ENCODE peak calls at places on chromosomes 2 and 18, in four cellular contexts. O, W, K and V are unnamed samples.
A peak's percentile ranks its signal among the peaks of the same experiment; 100 is the strongest.

GRCh38 chr2:231590614-231591013 is 2.0 kb upstream of the TEX44 start:
- DNase-seq in W (no peak), O (no peak), K (no peak), V (no peak)

GRCh38 chr18:54806526-54806925 is 21.8 kb upstream of the RAB27B start:
- DNase-seq in K (no peak), W (no peak), O (no peak), V (no peak)

GRCh38 chr18:75228967-75229366 is 18.4 kb downstream of the TSHZ1 start:
- DNase-seq in O (no peak), W (no peak), K (no peak), V (no peak)

GRCh38 chr18:25282282-25282681 is 69.7 kb downstream of the ZNF521 start:
- DNase-seq in W (peak; percentile 20), K (peak; percentile 31), O (no peak), V (no peak)

GRCh38 chr2:50556934-50557575 is 474.9 kb downstream of the NRXN1 start:
- DNase-seq in W (no peak), K (no peak), O (no peak), V (no peak)

GRCh38 chr2:46803911-46804670 is 111.5 kb downstream of the MCFD2 start:
- DNase-seq in K (no peak), O (no peak), W (no peak), V (peak; percentile 57)

GRCh38 chr2:158923180-158923594 is 45.3 kb upstream of the TANC1 start:
- DNase-seq in O (no peak), W (no peak), K (no peak), V (no peak)

GRCh38 chr2:11417946-11418585 is 47.9 kb downstream of the E2F6 start:
- DNase-seq in W (no peak), K (no peak), O (no peak), V (no peak)

GRCh38 chr2:156908825-156909224 is 348.7 kb upstream of the GALNT5 start:
- DNase-seq in K (no peak), O (no peak), W (no peak), V (no peak)

GRCh38 chr2:23445450-23445868 is 60.5 kb downstream of the KLHL29 start:
- DNase-seq in W (no peak), K (no peak), O (no peak), V (no peak)

GRCh38 chr2:85133751-85134254 is 611 bp downstream of the TCF7L1 start:
- DNase-seq in W (peak; percentile 27), K (peak; percentile 42), O (peak; percentile 59), V (peak; percentile 34)

GRCh38 chr2:42492691-42493467 is 903 bp downstream of the KCNG3 start:
- DNase-seq in K (no peak), O (peak; percentile 34), W (no peak), V (no peak)

GRCh38 chr18:49944681-49945080 is 131.3 kb upstream of the ACAA2 start:
- DNase-seq in W (peak; percentile 22), K (no peak), O (no peak), V (no peak)

GRCh38 chr2:39146022-39146421 is 25.2 kb upstream of the SOS1 start:
- DNase-seq in O (no peak), W (no peak), K (no peak), V (no peak)
- H3K27ac ChIP-seq in O (no peak overlapping the region), W (no peak overlapping the region), K (no peak overlapping the region), V (no peak overlapping the region)

DNA sequence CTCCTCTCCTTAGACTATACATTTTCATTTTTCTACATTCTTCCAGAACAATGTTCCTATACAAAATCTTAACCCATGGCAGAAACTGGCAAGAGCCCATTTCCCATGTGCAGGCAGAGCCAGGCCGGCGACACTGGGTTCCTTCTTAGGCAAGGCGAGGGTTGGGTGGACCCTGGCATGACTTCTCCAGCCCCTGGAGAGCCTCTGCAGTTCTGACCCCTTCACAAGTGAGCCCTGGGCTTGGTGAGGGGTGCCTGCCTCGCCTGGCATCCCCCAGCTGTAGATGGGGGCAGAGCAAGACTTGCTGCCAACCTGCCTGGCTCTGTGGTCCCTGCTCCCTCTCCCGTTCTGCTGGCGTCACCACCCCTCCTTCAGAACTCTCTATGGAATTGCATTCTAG is 5.0 kb downstream of the GYPC start:
- DNase-seq in K (no peak), W (no peak), O (no peak), V (no peak)
- H3K27ac ChIP-seq in K (peak overlapping the region; percentile 97), W (peak overlapping the region; percentile 19), O (no peak overlapping the region), V (no peak overlapping the region)

DNA sequence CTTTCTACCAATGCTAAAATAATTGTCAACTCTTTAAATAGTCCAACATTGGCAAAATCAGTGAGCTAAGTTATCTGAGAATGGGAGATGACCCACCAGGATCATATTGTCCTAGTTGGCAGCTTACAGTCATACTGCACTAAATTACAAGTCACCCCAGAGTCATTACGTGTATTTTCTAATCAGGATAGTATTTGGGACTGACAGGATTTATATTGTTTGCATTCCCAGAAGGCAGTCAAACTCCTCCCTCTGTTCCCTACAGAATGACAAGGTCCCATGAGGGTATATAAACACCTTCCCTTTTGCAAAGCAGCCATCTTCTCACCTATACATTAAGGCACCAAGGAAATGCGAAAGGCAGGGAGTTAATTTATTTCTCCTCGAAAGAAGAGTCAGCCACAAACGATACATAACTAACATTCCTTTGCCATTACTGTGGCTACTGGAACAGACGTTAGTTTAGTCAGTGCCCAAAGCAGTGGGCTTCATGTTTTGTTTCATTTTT is 125.3 kb downstream of the ANTXR1 start:
- DNase-seq in O (no peak), K (no peak), W (no peak), V (no peak)
- H3K27ac ChIP-seq in O (no peak overlapping the region), K (no peak overlapping the region), W (no peak overlapping the region), V (peak overlapping the region; percentile 60)

GRCh38 chr2:224883172-224883516 is 159.1 kb downstream of the DOCK10 start:
- DNase-seq in O (no peak), K (no peak), W (no peak), V (no peak)
- H3K27ac ChIP-seq in O (no peak overlapping the region), K (no peak overlapping the region), W (no peak overlapping the region), V (peak overlapping the region; percentile 40)

GRCh38 chr2:198006733-198007132 is 202.3 kb downstream of the PLCL1 start:
- DNase-seq in W (no peak), K (no peak), O (no peak), V (no peak)
- H3K27ac ChIP-seq in W (no peak overlapping the region), K (no peak overlapping the region), O (no peak overlapping the region), V (no peak overlapping the region)

DNA sequence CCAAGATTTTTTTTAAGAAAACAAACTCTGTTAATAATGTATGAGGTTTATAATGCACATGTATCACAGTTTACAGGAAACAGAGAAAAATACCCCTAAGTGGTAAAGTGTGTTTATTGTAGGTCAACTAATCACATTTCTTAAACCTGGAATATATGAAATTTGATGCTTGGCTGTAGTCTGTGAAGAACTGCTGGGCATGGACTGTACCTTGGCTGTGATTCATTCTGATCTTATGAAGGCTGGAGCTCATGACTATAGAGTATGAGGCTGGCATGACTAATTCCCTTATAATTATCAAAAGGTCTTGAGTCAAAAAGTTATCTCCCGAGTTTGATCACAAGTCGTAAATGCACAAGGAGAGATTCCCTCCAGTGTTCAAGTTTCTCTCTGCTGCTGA is 134.3 kb upstream of the RND3 start:
- DNase-seq in K (no peak), O (no peak), W (no peak), V (no peak)
- H3K27ac ChIP-seq in K (no peak overlapping the region), O (no peak overlapping the region), W (no peak overlapping the region), V (peak overlapping the region; percentile 69)